ENCODE peak calls at places on chromosomes 6 and 20, in six cellular contexts. X, E, D, A, F and M are unnamed samples.

GRCh38 chr6:132768051-132768517 is 10.4 kb upstream of the VNN2 start:
- DNase-seq in F (peak; percentile 72), E (peak; percentile 25), A (no peak), X (peak; percentile 35), D (peak; percentile 42), M (no peak)

GRCh38 chr6:131846905-131847304 is 39.1 kb downstream of the ENPP1 start:
- DNase-seq in F (no peak), A (no peak), X (no peak), E (no peak), D (no peak), M (no peak)

GRCh38 chr20:53900380-53900999 is 169.9 kb downstream of the BCAS1 start:
- DNase-seq in X (no peak), A (no peak), F (no peak), D (no peak), E (peak; percentile 59), M (no peak)

GRCh38 chr6:155402656-155403304 is 52.9 kb downstream of the NOX3 start:
- DNase-seq in X (peak; percentile 71), A (no peak), F (peak; percentile 14), D (no peak), E (no peak), M (no peak)

GRCh38 chr6:169026175-169026574 is 227.5 kb downstream of the THBS2 start:
- DNase-seq in X (peak; percentile 50), A (no peak), D (no peak), E (peak; percentile 37), F (no peak), M (no peak)

GRCh38 chr6:132234356-132234755 is 166.9 kb downstream of the MOXD1 start:
- DNase-seq in F (no peak), X (no peak), E (no peak), D (no peak), A (no peak), M (no peak)

GRCh38 chr20:39111359-39112195 is 149.4 kb downstream of the DHX35 start:
- DNase-seq in F (no peak), D (no peak), X (no peak), A (no peak), E (no peak), M (no peak)

GRCh38 chr6:82494367-82494766 is 130.8 kb downstream of the TPBG start:
- DNase-seq in F (peak; percentile 64), A (no peak), E (no peak), D (no peak), X (no peak), M (no peak)

GRCh38 chr20:419556-420168 is 11.6 kb downstream of the RBCK1 start:
- DNase-seq in F (no peak), A (no peak), X (no peak), D (no peak), E (no peak), M (no peak)

GRCh38 chr20:24953204-24953565 is 4.1 kb downstream of the CST7 start:
- DNase-seq in F (no peak), D (no peak), E (no peak), X (no peak), A (no peak), M (no peak)

GRCh38 chr20:35303735-35304431 is 11.7 kb upstream of the FAM83C start:
- DNase-seq in X (peak; percentile 94), E (peak; percentile 92), A (peak; percentile 80), D (peak; percentile 87), F (peak; percentile 91), M (peak; percentile 85)

GRCh38 chr20:472137-472846 is 10.0 kb upstream of the TBC1D20 start:
- DNase-seq in X (no peak), D (no peak), A (no peak), E (no peak), F (no peak), M (no peak)

GRCh38 chr6:32472781-32473377 is 33.2 kb downstream of the HLA-DRA start:
- DNase-seq in D (no peak), A (no peak), F (no peak), X (no peak), E (no peak), M (no peak)

GRCh38 chr6:148528292-148528691 is 185.7 kb downstream of the SASH1 start:
- DNase-seq in E (peak; percentile 41), D (no peak), A (no peak), F (peak; percentile 42), X (no peak), M (no peak)

GRCh38 chr20:34240121-34240520 is 1.1 kb upstream of the ASIP start:
- DNase-seq in F (no peak), X (no peak), D (no peak), A (no peak), E (no peak), M (no peak)

GRCh38 chr6:127342296-127342945 is 988 bp downstream of the ECHDC1 start:
- DNase-seq in A (no peak), D (no peak), F (peak; percentile 76), E (peak; percentile 22), X (no peak), M (no peak)

GRCh38 chr20:48538058-48538825 is 289.6 kb downstream of the PREX1 start:
- DNase-seq in A (no peak), E (no peak), X (peak; percentile 49), F (peak; percentile 48), D (no peak), M (no peak)
- H3K27ac ChIP-seq in A (no peak overlapping the region), E (no peak overlapping the region), X (no peak overlapping the region), F (no peak overlapping the region), D (no peak overlapping the region), M (no peak overlapping the region)

DNA sequence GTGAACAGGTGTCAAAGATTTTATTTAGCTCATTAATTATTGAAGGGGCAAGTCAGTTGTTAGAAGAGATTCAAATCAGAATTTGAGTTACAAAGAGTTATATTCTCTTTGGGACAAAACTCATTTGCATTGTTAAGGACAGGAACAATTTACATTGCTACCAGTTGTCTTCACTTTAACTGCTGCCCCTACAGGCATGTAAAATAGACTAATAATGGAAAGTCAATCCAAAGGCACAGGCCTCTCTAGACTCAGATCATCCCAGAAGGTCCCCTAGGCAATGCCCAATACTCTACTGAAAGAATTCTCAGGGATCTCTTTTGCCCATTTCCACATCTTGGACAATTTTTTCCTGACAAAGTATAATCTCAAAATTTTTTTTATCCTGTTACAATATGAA is 95.7 kb downstream of the SCP2D1 start:
- DNase-seq in F (no peak), E (no peak), A (no peak), X (no peak), D (no peak), M (no peak)
- H3K4me1 ChIP-seq in F (peaks cover 4% of the 10 kb centered on the region), E (no peaks in the 10 kb centered on the region), A (no peaks in the 10 kb centered on the region), X (no peaks in the 10 kb centered on the region), D (no peaks in the 10 kb centered on the region), M (no peaks in the 10 kb centered on the region)

GRCh38 chr20:32437391-32438074 is 79.4 kb downstream of the ASXL1 start:
- DNase-seq in A (no peak), D (no peak), E (no peak), X (no peak), F (no peak), M (no peak)
- TF ChIP-seq CTCF in A (no peak), D (peak; percentile 55), E (no peak), X (no peak), F (peak; percentile 48), M (peak; percentile 26)

DNA sequence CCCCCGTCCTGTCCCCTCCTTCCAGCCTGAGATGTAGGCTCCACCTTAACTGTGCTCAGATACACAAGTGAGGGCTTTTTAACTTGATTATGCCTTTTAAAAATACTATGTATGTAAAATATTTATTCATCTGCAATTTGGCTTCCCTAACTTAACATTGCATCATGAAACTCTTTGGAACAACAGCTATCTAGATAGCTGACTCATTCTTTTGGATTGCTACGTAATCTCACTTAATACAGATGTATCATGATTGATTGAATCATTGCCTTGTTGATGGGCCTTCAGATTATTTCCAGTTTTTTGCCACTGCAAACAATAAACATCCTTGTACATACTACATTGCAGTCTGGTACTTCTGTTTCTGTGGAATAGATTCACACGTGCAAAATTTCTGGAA is 6.4 kb downstream of the PRND start:
- DNase-seq in E (peak; percentile 71), X (no peak), D (no peak), F (no peak), A (no peak), M (no peak)
- H3K27ac ChIP-seq in E (no peak overlapping the region), X (no peak overlapping the region), D (no peak overlapping the region), F (no peak overlapping the region), A (no peak overlapping the region), M (no peak overlapping the region)

GRCh38 chr6:88586371-88587157 is 376.9 kb downstream of the RNGTT start:
- DNase-seq in A (peak; percentile 65), D (no peak), F (peak; percentile 13), E (no peak), X (peak; percentile 28), M (no peak)
- H3K4me1 ChIP-seq in A (no peaks in the 10 kb centered on the region), D (no peaks in the 10 kb centered on the region), F (no peaks in the 10 kb centered on the region), E (no peaks in the 10 kb centered on the region), X (peaks cover 14% of the 10 kb centered on the region), M (no peaks in the 10 kb centered on the region)

DNA sequence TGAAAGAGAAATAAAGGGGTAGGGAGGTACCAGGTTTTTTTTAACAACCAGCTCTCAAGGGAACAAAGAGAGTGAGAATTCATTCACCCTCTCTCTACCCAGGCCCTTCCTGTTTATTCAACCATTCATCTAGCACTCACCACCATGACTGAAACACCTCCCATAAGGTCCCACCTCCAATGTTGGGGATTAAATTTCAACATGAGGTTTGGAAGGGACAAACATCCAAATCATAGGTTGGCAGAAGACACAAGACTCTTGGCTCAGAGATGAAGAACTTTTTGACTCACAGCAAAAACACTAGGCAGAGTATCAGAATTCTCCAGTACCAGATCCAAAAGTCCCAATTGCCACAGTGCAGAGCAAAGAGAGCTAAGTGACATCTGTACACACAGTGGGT is 186.3 kb downstream of the EDN1 start:
- DNase-seq in E (no peak), A (no peak), F (no peak), D (no peak), X (no peak), M (no peak)
- TF ChIP-seq CTCF in E (no peak), A (no peak), F (no peak), D (no peak), X (no peak), M (no peak)

DNA sequence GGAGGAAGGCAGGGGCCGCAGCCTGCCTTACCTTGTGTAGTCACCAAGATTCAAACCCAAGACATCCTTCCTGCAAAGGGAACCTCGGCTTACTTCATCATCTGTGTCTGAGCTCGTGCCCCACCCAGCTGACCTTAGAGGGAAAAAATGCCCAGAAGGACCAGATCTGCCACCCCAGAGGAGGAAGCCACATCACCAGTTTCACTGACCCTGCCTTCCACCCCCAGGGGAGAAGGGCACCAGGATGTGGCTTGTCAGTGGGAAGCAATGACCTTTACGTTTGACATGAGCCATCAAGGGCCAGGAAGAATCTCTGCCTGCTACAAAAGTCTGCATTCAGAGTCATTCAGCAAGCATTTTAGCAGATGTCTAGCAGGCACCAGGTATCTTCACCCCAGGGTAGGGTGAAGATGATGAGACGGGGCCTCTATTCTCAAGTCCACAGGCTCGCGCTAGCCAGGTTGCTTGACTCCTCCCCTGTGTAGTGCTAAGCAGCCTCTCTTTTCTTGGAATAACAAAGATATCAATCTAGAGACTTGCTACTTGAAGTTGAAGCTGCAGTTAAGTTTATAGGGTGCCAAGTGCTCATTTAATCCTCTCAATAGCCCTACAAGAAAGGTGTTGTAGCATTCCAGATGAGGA is 28.1 kb downstream of the HM13 start:
- DNase-seq in D (no peak), X (no peak), A (no peak), E (no peak), F (no peak), M (no peak)
- H3K27ac ChIP-seq in D (no peak overlapping the region), X (no peak overlapping the region), A (no peak overlapping the region), E (peak overlapping the region; percentile 43), F (no peak overlapping the region), M (no peak overlapping the region)